ENCODE peak calls at places on chromosomes 4 and X, in four cellular contexts. N is left lung, T is gastrocnemius medialis, B is Panc1. F is an unnamed sample. For H3K9me3, the result is how much of the 10 kb centered on the place peaks cover.

GRCh38 chr4:83603130-83603529 is 67.2 kb downstream of the GPAT3 start:
- ATAC-seq in N (no peak), T (no peak), B (no peak), F (no peak)

GRCh38 chrX:103742339-103742738 is 31.6 kb downstream of the TMEM31 start:
- ATAC-seq in B (no peak), N (no peak), T (no peak), F (no peak)

GRCh38 chr4:127622923-127623754 is 9.6 kb upstream of the INTU start:
- ATAC-seq in T (peak), N (peak), B (peak), F (peak)

GRCh38 chr4:108126806-108127205 is 41.9 kb downstream of the LEF1 start:
- ATAC-seq in N (no peak), T (no peak), B (no peak), F (no peak)

GRCh38 chr4:105594094-105595010 is 41.9 kb downstream of the ARHGEF38 start:
- ATAC-seq in T (no peak), B (no peak), N (peak), F (no peak)

GRCh38 chr4:103928370-103928769 is 208.6 kb upstream of the TACR3 start:
- ATAC-seq in N (no peak), B (no peak), T (no peak), F (no peak)

GRCh38 chr4:171025776-171026175 is 787.4 kb upstream of the GALNTL6 start:
- ATAC-seq in N (no peak), B (no peak), T (no peak), F (no peak)

GRCh38 chr4:70372760-70373159 is 10.2 kb upstream of the SMR3B start:
- ATAC-seq in B (no peak), N (no peak), T (no peak), F (no peak)

GRCh38 chr4:77232653-77233052 is 75.6 kb downstream of the CCNG2 start:
- ATAC-seq in T (no peak), B (no peak), N (peak), F (no peak)

GRCh38 chrX:67555578-67556203 is 11.9 kb downstream of the AR start:
- ATAC-seq in B (no peak), N (peak), T (peak), F (no peak)

GRCh38 chrX:9864011-9864410 is 77.8 kb downstream of the SHROOM2 start:
- ATAC-seq in T (no peak), B (no peak), N (no peak), F (no peak)

GRCh38 chr4:130028552-130028951 is 932.6 kb downstream of the C4orf33 start:
- ATAC-seq in N (no peak), B (no peak), T (no peak), F (no peak)

GRCh38 chr4:109332926-109333464 is 30.5 kb upstream of the COL25A1 start:
- ATAC-seq in N (no peak), T (peak), B (no peak), F (peak)

GRCh38 chr4:58600290-58600689 is 1490.1 kb upstream of the IGFBP7 start:
- ATAC-seq in T (no peak), B (no peak), N (no peak), F (no peak)

GRCh38 chr4:110512901-110513300 is 36.9 kb downstream of the ENPEP start:
- ATAC-seq in T (no peak), N (no peak), B (no peak), F (no peak)

GRCh38 chr4:110514889-110515479 is 39.0 kb downstream of the ENPEP start:
- ATAC-seq in B (no peak), T (no peak), N (peak), F (no peak)

GRCh38 chr4:110518889-110519490 is 43.0 kb downstream of the ENPEP start:
- ATAC-seq in B (no peak), N (no peak), T (peak), F (no peak)

GRCh38 chr4:110516106-110516922 is 40.4 kb downstream of the ENPEP start:
- ATAC-seq in B (peak), N (peak), T (peak), F (peak)

GRCh38 chr4:110515676-110516075 is 39.7 kb downstream of the ENPEP start:
- ATAC-seq in N (peak), B (no peak), T (no peak), F (peak)
- TF ChIP-seq CTCF in N (no peak), B (no peak), T (no peak), F (no peak)

GRCh38 chrX:146346102-146346501 is 463.5 kb upstream of the CXorf51B start:
- ATAC-seq in N (no peak), B (no peak), T (no peak), F (no peak)
- H3K9me3 ChIP-seq in N (under half), B (under half), T (under half), F (under half)

GRCh38 chr4:99438578-99438875 is 3.4 kb upstream of the ADH7 start:
- ATAC-seq in N (no peak), B (no peak), T (no peak), F (no peak)
- TF ChIP-seq CTCF in N (no peak), B (no peak), T (no peak), F (no peak)

DNA sequence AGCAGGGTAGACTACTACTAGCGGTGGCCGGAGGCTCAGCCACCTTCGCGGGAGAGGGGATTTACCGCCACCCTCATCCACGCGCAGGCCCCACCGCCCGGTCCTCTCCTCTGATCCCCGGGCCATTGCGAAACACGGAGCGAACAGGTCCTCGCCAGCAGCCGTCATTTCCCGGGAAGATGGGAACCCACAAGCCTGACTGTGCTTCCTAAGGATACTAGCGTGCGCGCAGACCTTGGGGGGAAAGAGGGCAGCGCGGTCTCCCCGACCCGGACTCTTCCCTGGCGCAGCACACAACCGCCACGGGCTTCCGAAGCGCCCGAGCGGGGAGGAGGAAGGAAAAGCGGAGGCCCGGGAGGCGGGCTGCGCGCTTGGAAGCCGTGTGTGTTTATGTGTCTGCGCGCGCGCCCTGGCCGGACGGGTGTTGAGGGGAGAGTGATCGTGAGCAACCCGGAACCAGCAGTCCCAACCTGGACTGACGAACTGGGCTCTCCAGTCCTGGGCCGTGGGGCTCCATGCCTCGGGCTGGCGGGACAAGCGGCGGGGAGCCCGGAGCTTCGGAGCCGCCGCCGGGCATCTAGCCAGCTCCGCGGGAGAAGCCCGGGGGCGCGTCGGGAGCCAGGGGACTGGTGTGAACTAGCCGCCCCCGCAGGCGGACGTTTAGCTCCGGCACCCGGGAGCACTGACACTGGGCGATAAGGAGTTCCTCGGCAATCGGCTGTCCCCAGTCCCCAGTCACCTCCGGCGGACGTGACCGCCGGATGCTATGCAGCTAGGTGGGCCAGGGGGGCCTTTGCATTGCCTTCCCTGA is 74.6 kb upstream of the BCOR start:
- ATAC-seq in B (peak), T (peak), N (peak), F (peak)
- H3K9me3 ChIP-seq in B (under half), T (under half), N (under half), F (under half)

DNA sequence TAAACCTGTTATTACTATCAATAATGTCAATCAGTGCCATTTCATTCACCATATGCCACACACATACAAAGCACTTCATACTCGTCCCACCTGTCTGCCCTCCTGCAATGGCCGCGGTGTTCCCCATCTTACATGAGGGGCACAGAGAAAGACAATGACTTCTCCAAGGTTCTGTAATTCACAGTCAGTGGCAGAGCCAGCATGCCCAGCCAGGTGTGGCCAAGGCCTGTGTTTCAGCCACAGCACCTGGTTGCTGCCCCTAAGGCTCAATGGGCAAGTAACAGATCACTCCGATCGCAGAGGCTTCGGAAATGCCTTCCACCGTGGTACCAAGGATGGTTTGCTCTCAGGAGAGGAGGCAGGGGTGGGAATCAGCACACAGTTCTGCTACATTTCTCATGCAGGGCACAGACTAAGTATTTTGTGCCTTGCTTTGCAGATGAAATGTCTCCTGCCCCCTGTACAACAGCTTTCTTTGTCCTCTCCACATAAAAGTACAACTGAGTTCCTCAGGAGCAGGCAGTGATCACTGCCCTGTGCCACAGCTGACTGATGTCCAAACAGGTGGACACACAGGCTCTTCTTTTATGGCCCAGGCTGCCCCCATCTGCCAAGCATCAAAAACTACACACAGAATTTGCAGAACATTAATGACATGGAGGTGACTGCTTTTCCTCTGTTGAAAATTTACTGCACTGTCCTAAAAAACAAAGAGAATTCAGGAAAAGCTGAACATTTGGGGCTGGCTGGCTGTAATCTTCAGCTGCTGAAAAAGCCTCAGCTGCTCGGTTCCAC is 10.8 kb downstream of the AFAP1 start:
- ATAC-seq in T (peak), B (peak), N (peak), F (peak)
- TF ChIP-seq CTCF in T (peak), B (no peak), N (no peak), F (peak)